ENCODE peak calls at places on chromosome 20, in seven cellular contexts. One of them, this sample, is unnamed.

GRCh38 chr20:60352580-60352979 is 394.4 kb downstream of the CDH26 start:
- DNase-seq in AG08396: no peak
- DNase-seq in NCI-H748 treated with DMSO at 0.1 percent for 48 hours: no peak
- DNase-seq in activated naive CD8-positive, alpha-beta T cell treated with anti-CD3 and anti-CD28 coated beads, Interleukin-2, amount 50 U/mL, for 16 hours: no peak
- DNase-seq in IMR-90: no peak
- DNase-seq in suprapubic skin: no peak
- DNase-seq in astrocyte: no peak
- DNase-seq in this sample: no peak

GRCh38 chr20:19129976-19130612 is 82.3 kb upstream of the SLC24A3 start:
- DNase-seq in IMR-90: no peak
- DNase-seq in activated naive CD8-positive, alpha-beta T cell treated with anti-CD3 and anti-CD28 coated beads, Interleukin-2, amount 50 U/mL, for 16 hours: no peak
- DNase-seq in NCI-H748 treated with DMSO at 0.1 percent for 48 hours: no peak
- DNase-seq in astrocyte: no peak
- DNase-seq in suprapubic skin: no peak
- DNase-seq in AG08396: no peak
- DNase-seq in this sample: no peak

GRCh38 chr20:63782521-63782971 is 43.0 kb downstream of the SLC2A4RG start:
- DNase-seq in astrocyte: no peak
- DNase-seq in suprapubic skin: no peak
- DNase-seq in AG08396: no peak
- DNase-seq in NCI-H748 treated with DMSO at 0.1 percent for 48 hours: no peak
- DNase-seq in IMR-90: no peak
- DNase-seq in activated naive CD8-positive, alpha-beta T cell treated with anti-CD3 and anti-CD28 coated beads, Interleukin-2, amount 50 U/mL, for 16 hours: no peak
- DNase-seq in this sample: no peak

GRCh38 chr20:38272961-38273360 is 12.4 kb upstream of the KIAA1755 start:
- DNase-seq in suprapubic skin: peak
- DNase-seq in NCI-H748 treated with DMSO at 0.1 percent for 48 hours: no peak
- DNase-seq in activated naive CD8-positive, alpha-beta T cell treated with anti-CD3 and anti-CD28 coated beads, Interleukin-2, amount 50 U/mL, for 16 hours: no peak
- DNase-seq in AG08396: peak
- DNase-seq in IMR-90: peak
- DNase-seq in astrocyte: peak
- DNase-seq in this sample: peak

GRCh38 chr20:17749979-17750721 is 50.4 kb downstream of the BANF2 start:
- DNase-seq in astrocyte: peak
- DNase-seq in activated naive CD8-positive, alpha-beta T cell treated with anti-CD3 and anti-CD28 coated beads, Interleukin-2, amount 50 U/mL, for 16 hours: no peak
- DNase-seq in IMR-90: peak
- DNase-seq in AG08396: no peak
- DNase-seq in NCI-H748 treated with DMSO at 0.1 percent for 48 hours: no peak
- DNase-seq in suprapubic skin: peak
- DNase-seq in this sample: peak

GRCh38 chr20:50594591-50595432 is 84.6 kb downstream of the PTPN1 start:
- DNase-seq in AG08396: no peak
- DNase-seq in astrocyte: no peak
- DNase-seq in NCI-H748 treated with DMSO at 0.1 percent for 48 hours: no peak
- DNase-seq in IMR-90: no peak
- DNase-seq in suprapubic skin: no peak
- DNase-seq in activated naive CD8-positive, alpha-beta T cell treated with anti-CD3 and anti-CD28 coated beads, Interleukin-2, amount 50 U/mL, for 16 hours: no peak
- DNase-seq in this sample: no peak

GRCh38 chr20:51574248-51575033 is 31.9 kb upstream of the NFATC2 start:
- DNase-seq in suprapubic skin: no peak
- DNase-seq in AG08396: no peak
- DNase-seq in astrocyte: no peak
- DNase-seq in NCI-H748 treated with DMSO at 0.1 percent for 48 hours: no peak
- DNase-seq in activated naive CD8-positive, alpha-beta T cell treated with anti-CD3 and anti-CD28 coated beads, Interleukin-2, amount 50 U/mL, for 16 hours: no peak
- DNase-seq in IMR-90: no peak
- DNase-seq in this sample: no peak

GRCh38 chr20:46897471-46897870 is 2.8 kb downstream of the EYA2 start:
- DNase-seq in IMR-90: no peak
- DNase-seq in NCI-H748 treated with DMSO at 0.1 percent for 48 hours: no peak
- DNase-seq in activated naive CD8-positive, alpha-beta T cell treated with anti-CD3 and anti-CD28 coated beads, Interleukin-2, amount 50 U/mL, for 16 hours: no peak
- DNase-seq in astrocyte: no peak
- DNase-seq in AG08396: no peak
- DNase-seq in suprapubic skin: no peak
- DNase-seq in this sample: no peak

GRCh38 chr20:51434026-51434425 is 108.5 kb downstream of the NFATC2 start:
- DNase-seq in suprapubic skin: no peak
- DNase-seq in astrocyte: no peak
- DNase-seq in IMR-90: no peak
- DNase-seq in AG08396: no peak
- DNase-seq in activated naive CD8-positive, alpha-beta T cell treated with anti-CD3 and anti-CD28 coated beads, Interleukin-2, amount 50 U/mL, for 16 hours: no peak
- DNase-seq in NCI-H748 treated with DMSO at 0.1 percent for 48 hours: no peak
- DNase-seq in this sample: no peak

GRCh38 chr20:56778765-56779195 is 149.7 kb downstream of the TFAP2C start:
- DNase-seq in NCI-H748 treated with DMSO at 0.1 percent for 48 hours: no peak
- DNase-seq in AG08396: no peak
- DNase-seq in IMR-90: peak
- DNase-seq in suprapubic skin: no peak
- DNase-seq in astrocyte: peak
- DNase-seq in activated naive CD8-positive, alpha-beta T cell treated with anti-CD3 and anti-CD28 coated beads, Interleukin-2, amount 50 U/mL, for 16 hours: no peak
- DNase-seq in this sample: no peak

GRCh38 chr20:36336838-36337478 is 30.8 kb downstream of the DLGAP4 start:
- DNase-seq in AG08396: no peak
- DNase-seq in suprapubic skin: no peak
- DNase-seq in astrocyte: no peak
- DNase-seq in activated naive CD8-positive, alpha-beta T cell treated with anti-CD3 and anti-CD28 coated beads, Interleukin-2, amount 50 U/mL, for 16 hours: no peak
- DNase-seq in NCI-H748 treated with DMSO at 0.1 percent for 48 hours: no peak
- DNase-seq in IMR-90: no peak
- DNase-seq in this sample: no peak

GRCh38 chr20:57427239-57428127 is 36.3 kb downstream of the RBM38 start:
- DNase-seq in astrocyte: no peak
- DNase-seq in suprapubic skin: no peak
- DNase-seq in activated naive CD8-positive, alpha-beta T cell treated with anti-CD3 and anti-CD28 coated beads, Interleukin-2, amount 50 U/mL, for 16 hours: no peak
- DNase-seq in IMR-90: no peak
- DNase-seq in AG08396: no peak
- DNase-seq in NCI-H748 treated with DMSO at 0.1 percent for 48 hours: no peak
- DNase-seq in this sample: no peak